ENCODE peak calls at places on chromosome 5, in four cellular contexts. Y, K, F and Z are unnamed samples.

GRCh38 chr5:19676895-19677294 is 311.1 kb downstream of the CDH18 start:
- DNase-seq in Y (no peak), K (no peak), F (no peak), Z (no peak)

GRCh38 chr5:91092859-91093843 is 290.0 kb downstream of the ARRDC3 start:
- DNase-seq in Y (no peak), K (peak; percentile 59), F (no peak), Z (no peak)

GRCh38 chr5:172834570-172835245 is 657 bp downstream of the ERGIC1 start:
- DNase-seq in Y (no peak), K (peak; percentile 66), F (peak; percentile 54), Z (no peak)

GRCh38 chr5:131324311-131324710 is 60.5 kb downstream of the CDC42SE2 start:
- DNase-seq in Y (no peak), K (no peak), F (no peak), Z (no peak)

GRCh38 chr5:95962785-95963184 is 1.1 kb upstream of the ELL2 start:
- DNase-seq in Y (no peak), K (peak; percentile 77), F (no peak), Z (no peak)

GRCh38 chr5:68392608-68393007 is 177.1 kb downstream of the PIK3R1 start:
- DNase-seq in Y (no peak), K (no peak), F (no peak), Z (no peak)

GRCh38 chr5:137366526-137366925 is 132.6 kb downstream of the SPOCK1 start:
- DNase-seq in Y (no peak), K (no peak), F (no peak), Z (no peak)

GRCh38 chr5:77231470-77232138 is 21.1 kb downstream of the PDE8B start:
- DNase-seq in Y (no peak), K (no peak), F (no peak), Z (no peak)

GRCh38 chr5:102716017-102716416 is 39.1 kb upstream of the PAM start:
- DNase-seq in Y (no peak), K (no peak), F (no peak), Z (no peak)

GRCh38 chr5:95631265-95631957 is 11.5 kb downstream of the GPR150 start:
- DNase-seq in Y (no peak), K (no peak), F (no peak), Z (no peak)

GRCh38 chr5:32625106-32625505 is 39.7 kb downstream of the SUB1 start:
- DNase-seq in Y (no peak), K (no peak), F (no peak), Z (no peak)

GRCh38 chr5:151772029-151772867 is 494 bp downstream of the G3BP1 start:
- DNase-seq in Y (no peak), K (peak; percentile 23), F (peak; percentile 84), Z (peak; percentile 50)

GRCh38 chr5:50547303-50547702 is 106.2 kb upstream of the EMB start:
- DNase-seq in Y (no peak), K (no peak), F (no peak), Z (no peak)

GRCh38 chr5:145825751-145826180 is 9.4 kb downstream of the PRELID2 start:
- DNase-seq in Y (peak; percentile 39), K (peak; percentile 61), F (peak; percentile 37), Z (no peak)

GRCh38 chr5:13249854-13250253 is 694.6 kb downstream of the DNAH5 start:
- DNase-seq in Y (no peak), K (no peak), F (no peak), Z (no peak)

GRCh38 chr5:92917044-92917443 is 664.0 kb downstream of the NR2F1-AS1 start:
- DNase-seq in Y (no peak), K (no peak), F (no peak), Z (no peak)

GRCh38 chr5:179762079-179762780 is 29.6 kb downstream of the MAML1 start:
- DNase-seq in Y (no peak), K (peak; percentile 9), F (peak; percentile 53), Z (no peak)

GRCh38 chr5:41843456-41844112 is 26.6 kb downstream of the OXCT1 start:
- DNase-seq in Y (peak; percentile 37), K (peak; percentile 36), F (peak; percentile 42), Z (no peak)

GRCh38 chr5:145830594-145830993 is 4.5 kb downstream of the PRELID2 start:
- DNase-seq in Y (no peak), K (peak; percentile 49), F (no peak), Z (no peak)

GRCh38 chr5:98109561-98110006 is 663.9 kb upstream of the RGMB start:
- DNase-seq in Y (no peak), K (no peak), F (no peak), Z (no peak)

GRCh38 chr5:1069720-1070088 is 42.2 kb downstream of the SLC12A7 start:
- DNase-seq in Y (no peak), K (no peak), F (no peak), Z (no peak)

GRCh38 chr5:43900974-43901373 is 298.0 kb downstream of the NNT start:
- DNase-seq in Y (no peak), K (no peak), F (no peak), Z (no peak)

GRCh38 chr5:133399247-133399891 is 213.0 kb downstream of the FSTL4 start:
- DNase-seq in Y (no peak), K (no peak), F (no peak), Z (no peak)

GRCh38 chr5:82259172-82259800 is 18.9 kb downstream of the RPS23 start:
- DNase-seq in Y (peak; percentile 18), K (no peak), F (no peak), Z (peak; percentile 24)

GRCh38 chr5:173294673-173295320 is 33.4 kb downstream of the STC2 start:
- DNase-seq in Y (no peak), K (peak; percentile 39), F (peak; percentile 29), Z (no peak)

GRCh38 chr5:61290815-61291214 is 41.2 kb upstream of the ZSWIM6 start:
- DNase-seq in Y (no peak), K (peak; percentile 13), F (no peak), Z (peak; percentile 65)

GRCh38 chr5:178940569-178941360 is at the start of gene ZNF454:
- DNase-seq in Y (no peak), K (no peak), F (no peak), Z (peak; percentile 65)

GRCh38 chr5:31361234-31361633 is 167.7 kb downstream of the CDH6 start:
- DNase-seq in Y (no peak), K (no peak), F (no peak), Z (no peak)

GRCh38 chr5:163503106-163504090 is 2.0 kb upstream of the MAT2B start:
- DNase-seq in Y (peak; percentile 69), K (peak; percentile 67), F (peak; percentile 39), Z (peak; percentile 51)

GRCh38 chr5:38660194-38660668 is 103.8 kb upstream of the LIFR start:
- DNase-seq in Y (no peak), K (peak; percentile 6), F (peak; percentile 23), Z (peak; percentile 50)

GRCh38 chr5:148457183-148457620 is 73.4 kb downstream of the FBXO38 start:
- DNase-seq in Y (no peak), K (no peak), F (no peak), Z (no peak)

GRCh38 chr5:98786178-98786853 is 12.9 kb downstream of the RGMB start:
- DNase-seq in Y (no peak), K (no peak), F (no peak), Z (peak; percentile 84)

GRCh38 chr5:5183192-5183699 is 43.1 kb downstream of the ADAMTS16 start:
- DNase-seq in Y (no peak), K (no peak), F (no peak), Z (no peak)

GRCh38 chr5:5179597-5179996 is 39.5 kb downstream of the ADAMTS16 start:
- DNase-seq in Y (no peak), K (no peak), F (no peak), Z (no peak)

GRCh38 chr5:5183933-5184332 is 43.8 kb downstream of the ADAMTS16 start:
- DNase-seq in Y (no peak), K (no peak), F (no peak), Z (no peak)

GRCh38 chr5:5181650-5182324 is 41.7 kb downstream of the ADAMTS16 start:
- DNase-seq in Y (no peak), K (no peak), F (no peak), Z (no peak)

DNA sequence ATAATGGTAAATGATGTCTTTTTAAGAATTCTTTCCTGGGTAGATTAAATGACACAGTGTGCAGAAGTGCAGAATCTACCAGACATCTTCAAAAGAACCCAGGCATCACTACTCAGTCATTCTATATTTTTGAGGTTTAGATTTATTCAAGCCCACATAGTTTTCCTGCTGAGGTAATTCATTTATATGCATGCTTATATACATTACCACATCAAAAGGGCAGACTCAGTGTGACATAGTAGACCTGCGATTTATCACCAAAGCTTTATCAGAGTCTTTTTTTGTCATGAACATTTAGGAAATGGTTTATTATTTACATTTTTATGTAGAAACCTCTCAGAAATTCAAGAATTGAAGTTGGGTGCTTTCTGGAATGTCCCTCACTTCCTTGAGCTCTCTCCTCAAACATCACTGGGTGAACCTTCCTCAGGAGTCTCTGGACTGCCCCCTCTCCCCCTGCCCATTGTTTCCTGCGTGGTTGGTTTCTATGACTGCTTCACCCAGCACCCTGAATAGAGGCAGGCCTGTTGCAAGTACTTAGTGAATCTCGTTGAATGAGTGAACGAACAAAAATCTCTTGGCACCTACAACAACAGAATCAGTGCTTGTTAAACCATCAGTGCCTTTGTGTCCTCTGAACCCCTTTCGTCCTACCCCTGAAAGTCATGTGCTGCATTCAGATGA is 42.5 kb downstream of the ADAMTS16 start:
- DNase-seq in Y (no peak), K (no peak), F (no peak), Z (no peak)
- TF ChIP-seq JUND in Y (no peak), K (no peak), F (no peak), Z (no peak)

GRCh38 chr5:126233256-126233655 is 190.0 kb upstream of the GRAMD2B start:
- DNase-seq in Y (no peak), K (no peak), F (no peak), Z (no peak)
- TF ChIP-seq JUND in Y (no peak), K (no peak), F (no peak), Z (no peak)

GRCh38 chr5:159022178-159022556 is 77.5 kb downstream of the EBF1 start:
- DNase-seq in Y (no peak), K (no peak), F (no peak), Z (no peak)

GRCh38 chr5:159018855-159019254 is 80.9 kb downstream of the EBF1 start:
- DNase-seq in Y (no peak), K (no peak), F (no peak), Z (no peak)

GRCh38 chr5:159021360-159022177 is 78.1 kb downstream of the EBF1 start:
- DNase-seq in Y (no peak), K (no peak), F (no peak), Z (no peak)

GRCh38 chr5:159017787-159018186 is 81.9 kb downstream of the EBF1 start:
- DNase-seq in Y (no peak), K (no peak), F (peak; percentile 12), Z (no peak)
- TF ChIP-seq JUND in Y (no peak), K (no peak), F (no peak), Z (no peak)

GRCh38 chr5:116484645-116485044 is 90.0 kb downstream of the SEMA6A start:
- DNase-seq in Y (no peak), K (no peak), F (no peak), Z (no peak)

GRCh38 chr5:116479776-116480675 is 94.6 kb downstream of the SEMA6A start:
- DNase-seq in Y (no peak), K (no peak), F (no peak), Z (no peak)

GRCh38 chr5:116480894-116481510 is 93.6 kb downstream of the SEMA6A start:
- DNase-seq in Y (no peak), K (no peak), F (no peak), Z (no peak)

GRCh38 chr5:116478461-116478860 is 96.2 kb downstream of the SEMA6A start:
- DNase-seq in Y (no peak), K (no peak), F (no peak), Z (no peak)

DNA sequence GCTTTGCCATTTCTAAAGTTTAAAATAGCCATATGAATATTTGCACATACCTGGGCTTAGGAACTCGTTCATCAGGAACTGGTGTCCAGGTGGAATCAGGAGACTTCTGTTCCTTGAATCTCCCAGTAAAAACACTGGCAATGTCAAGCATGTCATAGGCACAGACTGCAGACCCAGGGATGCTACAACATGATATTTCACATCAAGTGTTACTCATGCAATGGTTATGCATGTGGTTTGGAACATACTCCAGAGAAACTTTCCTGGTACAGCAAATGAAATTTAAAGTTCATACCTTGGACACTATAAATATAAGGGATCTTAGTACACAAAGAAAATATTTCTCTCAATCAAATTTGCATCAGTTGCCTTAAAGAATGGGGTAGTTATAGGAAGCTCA is 92.2 kb downstream of the SEMA6A start:
- DNase-seq in Y (no peak), K (no peak), F (no peak), Z (no peak)
- TF ChIP-seq JUND in Y (no peak), K (no peak), F (no peak), Z (no peak)